ENCODE peak calls at places on chromosomes 1 and 21, in four cellular contexts. P, W, E and Y are unnamed samples. For H3K9me3, the result is how much of the 10 kb centered on the place peaks cover.

GRCh38 chr1:15620155-15620545 is 2.9 kb downstream of the DDI2 start:
- DNase-seq in W (peak), E (no peak), P (no peak), Y (peak)

GRCh38 chr1:117710710-117711109 is 104.9 kb downstream of the TENT5C start:
- DNase-seq in E (no peak), P (no peak), W (no peak), Y (no peak)

GRCh38 chr1:52725903-52726264 is 369 bp upstream of the ZYG11B start:
- DNase-seq in E (no peak), W (no peak), P (no peak), Y (no peak)

GRCh38 chr1:54359393-54360162 is 46.6 kb downstream of the SSBP3 start:
- DNase-seq in E (no peak), P (no peak), W (no peak), Y (no peak)

GRCh38 chr1:166822385-166822784 is 16.9 kb upstream of the POGK start:
- DNase-seq in P (no peak), W (no peak), E (no peak), Y (peak)

GRCh38 chr1:1542766-1543705 is 2.6 kb upstream of the TMEM240 start:
- DNase-seq in E (no peak), W (no peak), P (no peak), Y (no peak)

GRCh38 chr1:982765-983436 is 1.0 kb upstream of the PERM1 start:
- DNase-seq in E (no peak), P (no peak), W (no peak), Y (no peak)

GRCh38 chr1:219837274-219837993 is 90.9 kb downstream of the SLC30A10 start:
- DNase-seq in P (peak), E (no peak), W (peak), Y (peak)

GRCh38 chr1:236451796-236452373 is 57.8 kb downstream of the EDARADD start:
- DNase-seq in W (peak), P (peak), E (no peak), Y (peak)

GRCh38 chr1:177017453-177017852 is 147.1 kb downstream of the ASTN1 start:
- DNase-seq in P (no peak), E (no peak), W (no peak), Y (no peak)

GRCh38 chr1:160761886-160762285 is 22.8 kb downstream of the SLAMF7 start:
- DNase-seq in E (no peak), W (peak), P (no peak), Y (peak)

GRCh38 chr1:41545996-41546938 is 61.8 kb upstream of the EDN2 start:
- DNase-seq in P (no peak), E (no peak), W (no peak), Y (peak)

GRCh38 chr1:62722796-62723195 is 34.6 kb upstream of the DOCK7 start:
- DNase-seq in W (no peak), P (no peak), E (no peak), Y (no peak)

GRCh38 chr1:225458222-225458631 is 30.4 kb upstream of the LBR start:
- DNase-seq in W (no peak), P (no peak), E (no peak), Y (peak)

GRCh38 chr1:206814716-206815341 is 42.5 kb upstream of the IL10 start:
- DNase-seq in W (no peak), E (no peak), P (no peak), Y (peak)

GRCh38 chr21:32826317-32827167 is 55.0 kb upstream of the PAXBP1 start:
- DNase-seq in P (peak), E (no peak), W (peak), Y (peak)

GRCh38 chr21:34019402-34019801 is 54.0 kb upstream of the MRPS6 start:
- DNase-seq in P (no peak), E (no peak), W (no peak), Y (no peak)

GRCh38 chr1:32361674-32362473 is 411 bp downstream of the FAM229A start:
- DNase-seq in W (no peak), E (peak), P (peak), Y (peak)

GRCh38 chr1:41689139-41689538 is 204.7 kb upstream of the EDN2 start:
- DNase-seq in P (no peak), E (no peak), W (no peak), Y (no peak)

GRCh38 chr1:243316366-243316989 is 60.6 kb downstream of the SDCCAG8 start:
- DNase-seq in E (no peak), P (no peak), W (no peak), Y (no peak)

GRCh38 chr1:68011786-68012375 is 38.5 kb downstream of the DIRAS3 start:
- DNase-seq in E (no peak), P (no peak), W (peak), Y (peak)

GRCh38 chr1:92030701-92031107 is 919 bp downstream of the EPHX4 start:
- DNase-seq in W (peak), P (no peak), E (no peak), Y (peak)

GRCh38 chr1:184150776-184151531 is 99.4 kb downstream of the TSEN15 start:
- DNase-seq in E (no peak), P (peak), W (no peak), Y (peak)

GRCh38 chr1:107704911-107705310 is 260.1 kb downstream of the VAV3 start:
- DNase-seq in E (no peak), W (peak), P (no peak), Y (peak)

GRCh38 chr1:181181792-181182585 is 93.5 kb downstream of the IER5 start:
- DNase-seq in W (no peak), E (no peak), P (no peak), Y (no peak)

GRCh38 chr1:39360726-39361125 is 130.7 kb upstream of the BMP8A start:
- DNase-seq in E (no peak), P (no peak), W (peak), Y (peak)

GRCh38 chr1:241924080-241924808 is 33.3 kb upstream of the BECN2 start:
- DNase-seq in P (no peak), E (no peak), W (no peak), Y (no peak)

GRCh38 chr1:1006305-1007159 is 6.6 kb upstream of the HES4 start:
- DNase-seq in E (peak), W (no peak), P (peak), Y (no peak)

GRCh38 chr1:61692155-61692783 is 32.7 kb downstream of the TM2D1 start:
- DNase-seq in P (peak), W (peak), E (no peak), Y (peak)

GRCh38 chr1:164155337-164155850 is 403.6 kb upstream of the PBX1 start:
- DNase-seq in E (no peak), W (no peak), P (no peak), Y (no peak)

GRCh38 chr1:248808876-248809275 is 16.8 kb downstream of the SH3BP5L start:
- DNase-seq in P (no peak), W (no peak), E (no peak), Y (no peak)

GRCh38 chr1:152506899-152507498 is 3.6 kb upstream of the LCE5A start:
- DNase-seq in E (no peak), P (no peak), W (peak), Y (no peak)
- H3K9me3 ChIP-seq in E (under half), P (under half), W (under half), Y (under half)

GRCh38 chr21:45155910-45156309 is 81.5 kb downstream of the ADARB1 start:
- DNase-seq in E (no peak), W (no peak), P (no peak), Y (no peak)
- H3K9me3 ChIP-seq in E (under half), W (under half), P (under half), Y (under half)

GRCh38 chr1:2819831-2820730 is 18.6 kb upstream of the TTC34 start:
- DNase-seq in E (no peak), W (no peak), P (no peak), Y (no peak)

GRCh38 chr1:2819429-2819828 is 17.9 kb upstream of the TTC34 start:
- DNase-seq in W (no peak), E (peak), P (no peak), Y (no peak)

GRCh38 chr1:2816786-2817185 is 15.3 kb upstream of the TTC34 start:
- DNase-seq in P (no peak), W (no peak), E (no peak), Y (no peak)

GRCh38 chr1:2815551-2815950 is 14.1 kb upstream of the TTC34 start:
- DNase-seq in W (no peak), P (no peak), E (no peak), Y (no peak)

DNA sequence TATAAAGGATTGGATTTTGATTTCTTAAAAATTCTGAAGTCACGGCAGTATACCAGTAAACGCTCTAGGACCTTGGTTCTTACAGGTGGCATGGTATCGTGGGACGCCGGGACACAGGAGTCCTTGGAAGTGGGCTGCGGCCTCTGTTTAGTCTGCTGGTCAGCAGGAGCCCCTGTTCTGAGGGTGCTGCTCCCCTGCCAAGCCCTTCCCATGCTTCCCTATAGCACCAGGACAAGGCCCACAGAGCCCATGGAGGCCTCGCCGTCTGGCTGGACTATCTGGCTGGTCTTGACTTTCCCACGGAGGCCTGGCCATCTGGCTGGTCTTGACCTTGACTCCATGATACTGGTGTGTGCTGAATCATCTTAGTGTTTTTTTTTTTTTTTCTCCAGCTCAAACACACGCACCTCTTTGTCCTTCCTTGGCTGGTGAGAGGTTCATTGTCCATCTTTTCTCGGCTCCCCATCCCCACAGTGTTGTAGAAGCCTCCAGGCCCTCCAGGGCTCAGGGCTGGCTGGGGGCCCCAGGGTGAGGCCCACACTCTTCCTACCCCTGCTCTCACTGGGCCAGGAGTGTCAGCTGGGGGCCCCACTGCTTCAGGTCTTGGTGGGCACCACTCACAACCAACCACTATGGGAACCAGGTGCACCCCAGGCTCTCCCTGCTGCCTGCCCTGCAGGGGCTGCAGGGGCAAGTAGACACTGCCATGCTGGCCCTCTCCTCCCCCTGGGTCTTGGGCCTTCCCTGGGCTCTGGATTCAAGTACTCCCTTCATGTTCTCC is 16.5 kb upstream of the TTC34 start:
- DNase-seq in W (no peak), P (no peak), E (peak), Y (no peak)
- H3K9me3 ChIP-seq in W (under half), P (under half), E (under half), Y (under half)

DNA sequence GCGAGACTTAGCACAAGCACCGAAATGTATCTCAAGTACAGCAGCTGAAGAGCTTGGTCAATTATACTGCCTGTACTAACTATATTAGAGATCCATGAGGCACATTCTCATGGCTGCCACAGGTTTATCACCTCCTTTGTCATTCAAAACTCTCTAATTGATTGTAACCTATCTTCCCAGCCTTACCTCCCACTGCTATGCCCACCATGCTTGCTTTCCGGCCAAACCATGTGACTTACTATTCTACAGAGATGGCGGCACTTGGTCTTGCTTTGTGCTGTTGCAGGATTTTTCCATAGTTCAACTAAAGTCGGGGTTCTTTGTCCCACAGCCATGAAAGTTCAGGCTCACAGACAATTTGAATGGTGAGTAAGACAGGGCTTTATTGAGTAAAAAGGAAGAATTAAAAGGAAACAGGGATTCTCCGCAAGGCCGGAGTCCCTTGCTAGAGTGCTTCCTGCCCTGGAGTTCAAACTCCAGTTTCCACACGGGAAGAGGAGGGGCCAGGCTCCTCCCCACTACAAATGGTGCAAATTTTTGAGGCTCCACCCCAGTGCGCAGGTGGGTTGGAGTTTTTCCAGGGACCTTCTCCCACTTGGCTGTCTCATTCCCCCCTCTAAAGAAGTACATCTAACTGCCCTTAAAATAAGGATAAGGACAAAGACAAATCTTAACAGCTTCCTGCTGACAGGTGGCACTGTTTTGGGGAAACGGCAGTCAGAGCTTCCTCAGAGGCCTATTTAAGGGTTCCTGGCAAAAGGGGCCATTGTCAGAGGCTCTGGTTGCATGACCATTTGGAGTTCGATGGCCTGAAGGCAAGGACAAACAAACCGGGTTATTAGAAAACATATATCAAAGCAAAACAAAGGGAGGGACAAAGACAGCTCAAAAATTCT is 28.7 kb downstream of the FMO2 start:
- DNase-seq in E (no peak), P (no peak), W (no peak), Y (no peak)
- H3K9me3 ChIP-seq in E (under half), P (under half), W (under half), Y (under half)

GRCh38 chr1:152448095-152448494 is 34.0 kb upstream of the CRNN start:
- DNase-seq in W (no peak), P (no peak), E (no peak), Y (peak)
- H3K9me3 ChIP-seq in W (under half), P (under half), E (under half), Y (under half)

DNA sequence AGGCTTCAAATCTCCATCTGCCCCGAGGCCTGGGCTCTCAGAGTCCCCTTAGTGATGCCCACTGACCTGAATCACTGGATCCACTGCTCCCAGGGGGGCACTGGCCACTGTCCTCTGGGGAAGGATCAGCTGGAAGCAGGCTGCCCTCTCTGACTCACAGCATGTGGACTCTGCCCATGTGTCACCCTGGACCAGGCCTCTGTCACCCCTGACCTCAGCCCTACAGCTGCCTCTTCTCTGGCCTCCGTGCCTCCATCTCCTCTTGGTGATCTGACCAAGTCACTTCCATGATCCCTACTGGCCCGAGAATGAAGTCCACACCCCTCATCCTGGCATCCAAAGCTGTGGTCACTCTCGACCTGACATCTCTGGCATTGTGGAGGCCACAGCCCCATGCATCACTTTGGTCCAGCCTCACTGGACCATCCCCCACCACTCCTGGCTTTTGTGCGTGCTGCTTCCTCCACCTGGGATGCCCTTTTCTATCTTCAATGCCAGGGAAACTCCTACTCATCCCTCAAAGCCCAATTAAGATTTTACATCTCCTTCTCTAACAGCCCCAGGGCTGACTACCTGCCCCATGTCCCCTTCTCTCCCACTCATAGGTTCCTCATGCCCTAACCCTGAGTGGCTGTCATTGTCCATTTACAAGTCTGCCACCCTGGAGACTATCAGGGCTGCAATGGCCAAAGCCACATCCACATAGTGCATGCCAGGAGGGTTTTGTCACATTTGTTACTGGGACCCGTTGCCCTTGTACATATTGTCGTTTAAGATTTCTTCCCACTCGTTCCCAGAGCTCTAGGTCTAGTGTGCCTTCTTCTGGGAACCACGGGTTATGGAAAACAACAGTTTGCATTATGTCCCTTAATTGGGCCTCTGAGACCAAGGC is 685.0 kb downstream of the MATN1 start:
- DNase-seq in E (no peak), W (no peak), P (no peak), Y (no peak)
- H3K9me3 ChIP-seq in E (under half), W (under half), P (under half), Y (under half)

GRCh38 chr1:151977662-151978230 is 15.9 kb downstream of the S100A10 start:
- DNase-seq in W (no peak), E (no peak), P (no peak), Y (no peak)
- H3K9me3 ChIP-seq in W (under half), E (under half), P (under half), Y (under half)

GRCh38 chr1:4708853-4709507 is 54.6 kb downstream of the AJAP1 start:
- DNase-seq in W (no peak), P (no peak), E (no peak), Y (no peak)

GRCh38 chr1:4711191-4711915 is 56.9 kb downstream of the AJAP1 start:
- DNase-seq in W (no peak), P (no peak), E (no peak), Y (no peak)

GRCh38 chr1:4713669-4714068 is 59.3 kb downstream of the AJAP1 start:
- DNase-seq in W (no peak), E (no peak), P (no peak), Y (no peak)

GRCh38 chr1:4711944-4712343 is 57.5 kb downstream of the AJAP1 start:
- DNase-seq in P (no peak), W (no peak), E (no peak), Y (no peak)

GRCh38 chr1:4710592-4711190 is 56.3 kb downstream of the AJAP1 start:
- DNase-seq in P (no peak), E (no peak), W (no peak), Y (no peak)
- H3K9me3 ChIP-seq in P (under half), E (under half), W (under half), Y (under half)

GRCh38 chr21:40829791-40830190 is 17.2 kb downstream of the DSCAM start:
- DNase-seq in E (no peak), W (no peak), P (no peak), Y (no peak)
- H3K9me3 ChIP-seq in E (under half), W (under half), P (under half), Y (under half)

GRCh38 chr21:8998946-8999681 is 1522.3 kb upstream of the TPTE start:
- DNase-seq in E (no peak), W (no peak), P (no peak), Y (no peak)
- H3K9me3 ChIP-seq in E (under half), W (under half), P (under half), Y (under half)